ENCODE peak calls at places on chromosomes 6 and 20, in nine cellular contexts. J is HT1080; B is NCI-H226; X is NCI-H748 treated with DMSO at 0.1 percent for 48 hours; A is endothelial cell; M is effector memory CD8-positive, alpha-beta T cell; W is substantia nigra; C is NCI-H510A treated with DMSO at 0.1 percent for 48 hours; Y is posterior cingulate gyrus. L is an unnamed sample.

GRCh38 chr6:56652994-56653393 is 10.3 kb upstream of the DST start:
- DNase-seq in J (peak), B (no peak), X (no peak), A (no peak), M (no peak), W (no peak), C (no peak), Y (no peak), L (no peak)

GRCh38 chr6:14335071-14335470 is 217.5 kb downstream of the CD83 start:
- DNase-seq in J (no peak), B (no peak), X (no peak), A (no peak), M (no peak), W (no peak), C (no peak), Y (no peak), L (no peak)

GRCh38 chr6:5507056-5507722 is 245.9 kb downstream of the FARS2 start:
- DNase-seq in J (no peak), B (no peak), X (no peak), A (no peak), M (peak), W (no peak), C (no peak), Y (no peak), L (no peak)

GRCh38 chr6:119129148-119129967 is 50.9 kb upstream of the FAM184A start:
- DNase-seq in J (peak), B (peak), X (peak), A (no peak), M (peak), W (peak), C (peak), Y (no peak), L (peak)

GRCh38 chr20:62980380-62980960 is 26.3 kb downstream of the BHLHE23 start:
- DNase-seq in J (no peak), B (no peak), X (peak), A (no peak), M (no peak), W (no peak), C (no peak), Y (no peak), L (no peak)

GRCh38 chr20:10565191-10565921 is 108.4 kb downstream of the JAG1 start:
- DNase-seq in J (peak), B (peak), X (no peak), A (no peak), M (no peak), W (no peak), C (no peak), Y (no peak), L (no peak)

GRCh38 chr6:126607281-126607680 is 267.4 kb downstream of the CENPW start:
- DNase-seq in J (no peak), B (no peak), X (no peak), A (no peak), M (no peak), W (no peak), C (no peak), Y (no peak), L (no peak)

GRCh38 chr6:28657756-28658465 is 132.2 kb downstream of the GPX5 start:
- DNase-seq in J (peak), B (peak), X (peak), A (peak), M (no peak), W (peak), C (no peak), Y (peak), L (no peak)

GRCh38 chr6:145929037-145929633 is 35.0 kb downstream of the SHPRH start:
- DNase-seq in J (no peak), B (no peak), X (peak), A (no peak), M (no peak), W (no peak), C (peak), Y (no peak), L (peak)

GRCh38 chr6:28553986-28554881 is 28.6 kb downstream of the GPX5 start:
- DNase-seq in J (no peak), B (no peak), X (no peak), A (no peak), M (no peak), W (no peak), C (no peak), Y (no peak), L (no peak)

GRCh38 chr6:116314218-116314617 is 34.5 kb upstream of the TSPYL1 start:
- DNase-seq in J (no peak), B (peak), X (no peak), A (no peak), M (no peak), W (no peak), C (no peak), Y (no peak), L (no peak)

GRCh38 chr6:13709698-13710551 is 1.7 kb downstream of the RANBP9 start:
- DNase-seq in J (peak), B (peak), X (peak), A (no peak), M (no peak), W (no peak), C (peak), Y (no peak), L (no peak)

L was measured in iPS DF 6.9.